ENCODE peak calls at places on chromosomes 2 and 18, in nine cellular contexts. I, U, E, L, Q, W, Z, X and M are unnamed samples.

GRCh38 chr2:133765693-133766092 is 197.4 kb upstream of the NCKAP5 start:
- DNase-seq in I (no peak), U (no peak), E (no peak), L (no peak), Q (no peak), W (no peak), Z (no peak), X (peak), M (no peak)

GRCh38 chr2:46612675-46613074 is 133.3 kb downstream of the TMEM247 start:
- DNase-seq in I (no peak), U (no peak), E (no peak), L (no peak), Q (no peak), W (no peak), Z (no peak), X (no peak), M (no peak)

GRCh38 chr2:216619411-216620393 is 13.5 kb upstream of the IGFBP2 start:
- DNase-seq in I (peak), U (no peak), E (no peak), L (no peak), Q (peak), W (no peak), Z (no peak), X (no peak), M (no peak)

GRCh38 chr18:44051088-44051487 is 629.6 kb upstream of the SETBP1 start:
- DNase-seq in I (no peak), U (no peak), E (no peak), L (no peak), Q (no peak), W (no peak), Z (no peak), X (no peak), M (no peak)

GRCh38 chr2:18325118-18325517 is 235.3 kb downstream of the RDH14 start:
- DNase-seq in I (no peak), U (no peak), E (no peak), L (no peak), Q (no peak), W (no peak), Z (no peak), X (no peak), M (no peak)

GRCh38 chr18:48928787-48929186 is 22.0 kb downstream of the SMAD7 start:
- DNase-seq in I (peak), U (peak), E (peak), L (peak), Q (no peak), W (no peak), Z (no peak), X (peak), M (peak)

GRCh38 chr2:74991977-74992376 is 33.5 kb downstream of the POLE4 start:
- DNase-seq in I (no peak), U (no peak), E (no peak), L (no peak), Q (no peak), W (no peak), Z (no peak), X (no peak), M (no peak)

GRCh38 chr18:61360440-61361383 is 27.5 kb downstream of the CDH20 start:
- DNase-seq in I (no peak), U (no peak), E (no peak), L (no peak), Q (no peak), W (no peak), Z (no peak), X (no peak), M (no peak)

GRCh38 chr2:3648652-3649177 is 9.3 kb upstream of the ALLC start:
- DNase-seq in I (no peak), U (no peak), E (no peak), L (no peak), Q (no peak), W (no peak), Z (no peak), X (no peak), M (no peak)

GRCh38 chr2:63856302-63856600 is 14.6 kb downstream of the UGP2 start:
- DNase-seq in I (no peak), U (no peak), E (no peak), L (peak), Q (no peak), W (no peak), Z (no peak), X (no peak), M (peak)

GRCh38 chr2:218255441-218255840 is 5.4 kb upstream of the GPBAR1 start:
- DNase-seq in I (no peak), U (no peak), E (no peak), L (no peak), Q (no peak), W (no peak), Z (no peak), X (no peak), M (no peak)

GRCh38 chr2:217645891-217646290 is 356.9 kb downstream of the TNS1 start:
- DNase-seq in I (no peak), U (no peak), E (no peak), L (no peak), Q (no peak), W (no peak), Z (no peak), X (no peak), M (no peak)

GRCh38 chr2:235917506-235917905 is 250.7 kb downstream of the GBX2 start:
- DNase-seq in I (peak), U (no peak), E (no peak), L (no peak), Q (no peak), W (no peak), Z (no peak), X (no peak), M (no peak)

GRCh38 chr18:9949861-9950260 is 36.0 kb downstream of the VAPA start:
- DNase-seq in I (no peak), U (no peak), E (no peak), L (no peak), Q (no peak), W (no peak), Z (no peak), X (no peak), M (no peak)

GRCh38 chr2:134447669-134448068 is 193.8 kb downstream of the MGAT5 start:
- DNase-seq in I (no peak), U (no peak), E (no peak), L (no peak), Q (no peak), W (no peak), Z (no peak), X (no peak), M (no peak)

GRCh38 chr18:76493213-76494107 is 1.6 kb downstream of the ZNF516 start:
- DNase-seq in I (no peak), U (no peak), E (no peak), L (no peak), Q (peak), W (peak), Z (no peak), X (no peak), M (peak)

GRCh38 chr2:138531913-138532312 is 30.3 kb downstream of the SPOPL start:
- DNase-seq in I (no peak), U (no peak), E (no peak), L (no peak), Q (no peak), W (no peak), Z (no peak), X (no peak), M (no peak)